ENCODE peak calls at places on chromosomes 12 and 14, in seven cellular contexts. One of them, this sample, is unnamed.
A peak's percentile ranks its signal among the peaks of the same experiment; 100 is the strongest.

GRCh38 chr12:86264451-86265328 is 8.5 kb upstream of the MGAT4C start:
- DNase-seq in neural crest cell: no peak
- DNase-seq in endothelial cell: peak; percentile 24
- DNase-seq in LNCaP clone FGC: peak; percentile 69
- DNase-seq in AG09319: no peak
- DNase-seq in GM23338: peak; percentile 81
- DNase-seq in astrocyte: no peak
- DNase-seq in this sample: no peak

GRCh38 chr14:73717247-73717646 is 3.1 kb upstream of the PNMA1 start:
- DNase-seq in endothelial cell: no peak
- DNase-seq in AG09319: no peak
- DNase-seq in GM23338: no peak
- DNase-seq in astrocyte: no peak
- DNase-seq in neural crest cell: no peak
- DNase-seq in LNCaP clone FGC: no peak
- DNase-seq in this sample: peak; percentile 10

GRCh38 chr14:58964598-58964928 is 223.9 kb upstream of the DAAM1 start:
- DNase-seq in astrocyte: no peak
- DNase-seq in GM23338: no peak
- DNase-seq in LNCaP clone FGC: no peak
- DNase-seq in AG09319: no peak
- DNase-seq in neural crest cell: no peak
- DNase-seq in endothelial cell: no peak
- DNase-seq in this sample: no peak

GRCh38 chr12:15987696-15988095 is 76.6 kb downstream of the DERA start:
- DNase-seq in neural crest cell: no peak
- DNase-seq in AG09319: no peak
- DNase-seq in endothelial cell: no peak
- DNase-seq in astrocyte: no peak
- DNase-seq in GM23338: no peak
- DNase-seq in LNCaP clone FGC: no peak
- DNase-seq in this sample: no peak

GRCh38 chr14:74126315-74126714 is 41.6 kb downstream of the LIN52 start:
- DNase-seq in LNCaP clone FGC: no peak
- DNase-seq in AG09319: no peak
- DNase-seq in astrocyte: no peak
- DNase-seq in GM23338: no peak
- DNase-seq in neural crest cell: no peak
- DNase-seq in endothelial cell: no peak
- DNase-seq in this sample: no peak

GRCh38 chr14:36346052-36346451 is 25.6 kb upstream of the MBIP start:
- DNase-seq in LNCaP clone FGC: no peak
- DNase-seq in endothelial cell: no peak
- DNase-seq in AG09319: no peak
- DNase-seq in astrocyte: no peak
- DNase-seq in neural crest cell: no peak
- DNase-seq in GM23338: no peak
- DNase-seq in this sample: no peak

GRCh38 chr12:26845984-26846383 is 13.0 kb upstream of the ITPR2 start:
- DNase-seq in AG09319: peak; percentile 69
- DNase-seq in GM23338: no peak
- DNase-seq in neural crest cell: no peak
- DNase-seq in LNCaP clone FGC: no peak
- DNase-seq in endothelial cell: no peak
- DNase-seq in astrocyte: peak; percentile 97
- DNase-seq in this sample: no peak

GRCh38 chr12:4224211-4224878 is 49.2 kb upstream of the CCND2 start:
- DNase-seq in AG09319: no peak
- DNase-seq in endothelial cell: no peak
- DNase-seq in astrocyte: no peak
- DNase-seq in neural crest cell: no peak
- DNase-seq in LNCaP clone FGC: no peak
- DNase-seq in GM23338: no peak
- DNase-seq in this sample: no peak

GRCh38 chr14:71451501-71451900 is 480.7 kb upstream of the RGS6 start:
- DNase-seq in GM23338: no peak
- DNase-seq in neural crest cell: no peak
- DNase-seq in astrocyte: no peak
- DNase-seq in AG09319: no peak
- DNase-seq in endothelial cell: no peak
- DNase-seq in LNCaP clone FGC: no peak
- DNase-seq in this sample: no peak

DNA sequence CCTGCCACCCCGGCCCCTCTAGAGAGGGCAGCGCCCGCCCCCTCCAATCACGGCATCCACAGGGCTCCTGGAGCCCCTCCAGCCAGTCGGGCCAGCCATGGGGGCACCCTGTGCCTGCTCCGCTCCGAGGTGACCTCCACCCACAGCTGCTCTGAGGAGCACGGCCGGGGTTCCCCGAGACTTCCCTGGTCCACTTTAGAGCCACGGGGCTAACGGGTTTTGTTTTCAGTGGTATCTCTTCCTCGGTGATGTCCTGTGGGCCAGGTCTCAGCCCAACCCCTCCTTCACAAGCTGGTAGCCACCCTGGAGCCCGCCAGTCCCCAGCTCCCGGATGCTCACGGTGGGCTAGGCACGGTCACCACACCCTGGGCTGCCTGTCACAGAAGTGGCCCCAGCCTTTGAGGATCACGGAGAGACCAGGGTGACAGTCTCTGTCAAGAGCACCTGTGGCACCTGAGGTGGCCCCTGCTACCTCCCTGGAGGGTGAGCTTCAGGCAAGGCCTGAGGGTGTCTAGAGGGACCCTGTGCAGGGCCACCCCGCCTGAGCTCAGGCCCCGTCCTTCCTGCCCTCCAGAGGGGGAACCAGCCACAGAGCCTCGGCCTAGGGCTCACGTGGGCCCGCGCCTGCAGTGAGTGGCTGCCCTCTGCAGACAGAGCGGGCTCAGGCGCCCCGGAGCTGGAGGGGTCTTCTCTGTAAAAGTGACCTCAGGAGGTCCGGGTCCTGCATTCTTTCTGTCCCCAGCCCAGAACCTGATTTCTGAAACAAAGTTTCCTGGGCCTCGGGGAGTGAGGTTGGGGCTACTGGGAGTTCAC is 146.0 kb upstream of the C14orf180 start:
- DNase-seq in AG09319: no peak
- DNase-seq in neural crest cell: no peak
- DNase-seq in endothelial cell: no peak
- DNase-seq in GM23338: no peak
- DNase-seq in LNCaP clone FGC: no peak
- DNase-seq in astrocyte: no peak
- DNase-seq in this sample: no peak
- TF ChIP-seq CTCF in AG09319: no peak
- TF ChIP-seq CTCF in neural crest cell: no peak
- TF ChIP-seq CTCF in endothelial cell: no peak
- TF ChIP-seq CTCF in GM23338: no peak
- TF ChIP-seq CTCF in LNCaP clone FGC: no peak
- TF ChIP-seq CTCF in astrocyte: no peak
- TF ChIP-seq CTCF in this sample: no peak

DNA sequence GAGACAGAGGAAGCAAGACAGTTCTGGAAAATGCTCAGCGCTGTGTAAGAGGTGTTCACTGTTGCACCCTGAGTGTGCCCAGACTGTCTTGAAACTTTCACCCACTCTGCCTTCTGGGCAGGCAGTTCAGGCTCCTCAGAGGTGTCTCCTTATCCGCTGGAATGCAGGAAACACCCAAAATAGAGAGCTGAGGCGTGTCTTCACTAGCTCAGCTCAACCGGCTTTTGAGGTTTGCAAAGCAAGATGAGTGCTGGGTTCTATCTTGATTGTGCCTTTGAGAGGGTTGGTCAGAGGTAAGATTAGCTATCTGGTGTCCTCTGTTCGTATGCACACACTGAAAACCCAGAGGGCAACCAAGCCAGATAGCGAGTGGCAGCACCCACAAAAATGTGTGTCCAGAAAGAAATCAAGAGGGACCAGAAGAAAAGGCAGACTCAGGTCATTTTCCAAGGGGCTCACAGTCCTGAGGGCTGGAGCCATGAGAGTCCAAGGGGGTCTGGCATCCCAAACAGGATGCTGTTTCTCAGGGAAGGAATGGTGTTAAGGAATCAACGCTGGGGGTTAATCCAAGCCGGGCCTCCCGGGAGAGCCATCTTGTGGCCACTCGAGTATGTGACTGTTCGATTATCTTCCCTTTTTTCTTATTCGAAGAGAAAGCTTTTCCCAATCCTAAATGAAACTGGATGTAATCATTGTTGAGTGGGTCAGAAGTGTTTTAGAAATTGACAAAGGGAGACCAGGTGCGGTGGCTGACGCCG is 47.1 kb downstream of the TBX3 start:
- DNase-seq in astrocyte: no peak
- DNase-seq in endothelial cell: peak; percentile 16
- DNase-seq in GM23338: peak; percentile 72
- DNase-seq in neural crest cell: peak; percentile 22
- DNase-seq in AG09319: no peak
- DNase-seq in LNCaP clone FGC: no peak
- DNase-seq in this sample: no peak
- TF ChIP-seq CTCF in astrocyte: peak; percentile 35
- TF ChIP-seq CTCF in endothelial cell: no peak
- TF ChIP-seq CTCF in GM23338: peak; percentile 59
- TF ChIP-seq CTCF in neural crest cell: peak; percentile 60
- TF ChIP-seq CTCF in AG09319: peak; percentile 39
- TF ChIP-seq CTCF in LNCaP clone FGC: peak; percentile 32
- TF ChIP-seq CTCF in this sample: peak; percentile 26

DNA sequence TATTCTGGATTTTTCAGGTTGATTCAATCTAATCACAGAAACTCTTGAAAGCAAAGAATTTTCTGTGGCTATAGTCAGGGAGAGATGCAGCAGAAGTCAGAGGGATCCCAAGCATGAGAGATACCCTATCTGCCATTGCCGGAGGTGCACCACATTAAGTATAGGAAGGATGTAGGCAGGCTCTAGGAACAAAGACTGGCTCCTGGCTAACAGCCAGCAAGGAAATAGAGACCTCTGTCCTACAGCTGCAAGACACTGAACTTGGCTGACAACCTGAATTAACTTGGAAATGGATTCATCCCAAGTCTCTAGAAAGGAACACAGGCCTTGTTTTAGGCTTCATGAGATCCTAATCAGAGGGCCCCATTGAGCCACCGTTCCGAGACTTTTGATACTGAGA is 364.9 kb upstream of the FLRT2 start:
- DNase-seq in astrocyte: no peak
- DNase-seq in neural crest cell: no peak
- DNase-seq in AG09319: no peak
- DNase-seq in LNCaP clone FGC: peak; percentile 40
- DNase-seq in GM23338: peak; percentile 36
- DNase-seq in endothelial cell: no peak
- DNase-seq in this sample: no peak
- TF ChIP-seq CTCF in astrocyte: no peak
- TF ChIP-seq CTCF in neural crest cell: no peak
- TF ChIP-seq CTCF in AG09319: no peak
- TF ChIP-seq CTCF in LNCaP clone FGC: no peak
- TF ChIP-seq CTCF in GM23338: peak; percentile 11
- TF ChIP-seq CTCF in endothelial cell: no peak
- TF ChIP-seq CTCF in this sample: no peak

DNA sequence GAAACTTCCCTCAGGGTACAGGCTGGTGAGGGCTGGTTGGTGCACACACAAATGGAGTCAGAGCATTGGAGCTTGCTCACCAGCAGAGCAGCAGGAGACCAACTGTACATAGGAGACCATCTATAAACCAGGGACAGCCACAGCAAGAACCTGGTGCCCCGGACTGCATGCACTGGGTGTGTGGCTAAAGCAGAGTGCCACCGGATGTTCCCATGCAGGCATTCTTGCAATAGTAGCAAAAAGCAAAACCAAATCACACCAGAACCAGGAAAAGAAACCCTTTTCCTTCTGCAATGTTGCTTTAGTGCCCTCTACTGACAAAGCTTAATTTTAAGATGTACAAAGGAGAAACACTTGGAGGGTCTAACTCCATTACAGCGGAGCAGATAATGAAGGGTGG is 136.3 kb downstream of the MDGA2 start:
- DNase-seq in astrocyte: no peak
- DNase-seq in GM23338: peak; percentile 81
- DNase-seq in AG09319: no peak
- DNase-seq in endothelial cell: peak; percentile 6
- DNase-seq in LNCaP clone FGC: peak; percentile 3
- DNase-seq in neural crest cell: no peak
- DNase-seq in this sample: no peak
- TF ChIP-seq CTCF in astrocyte: peak; percentile 32
- TF ChIP-seq CTCF in GM23338: peak; percentile 78
- TF ChIP-seq CTCF in AG09319: no peak
- TF ChIP-seq CTCF in endothelial cell: no peak
- TF ChIP-seq CTCF in LNCaP clone FGC: peak; percentile 66
- TF ChIP-seq CTCF in neural crest cell: peak; percentile 66
- TF ChIP-seq CTCF in this sample: peak; percentile 66

GRCh38 chr12:92574046-92574783 is 128.6 kb upstream of the PLEKHG7 start:
- DNase-seq in neural crest cell: no peak
- DNase-seq in endothelial cell: peak; percentile 19
- DNase-seq in GM23338: peak; percentile 70
- DNase-seq in LNCaP clone FGC: peak; percentile 22
- DNase-seq in AG09319: no peak
- DNase-seq in astrocyte: peak; percentile 22
- DNase-seq in this sample: no peak
- TF ChIP-seq CTCF in neural crest cell: peak; percentile 45
- TF ChIP-seq CTCF in endothelial cell: peak; percentile 26
- TF ChIP-seq CTCF in GM23338: peak; percentile 59
- TF ChIP-seq CTCF in LNCaP clone FGC: peak; percentile 39
- TF ChIP-seq CTCF in AG09319: peak; percentile 11
- TF ChIP-seq CTCF in astrocyte: peak; percentile 39
- TF ChIP-seq CTCF in this sample: peak; percentile 20

GRCh38 chr12:61487728-61488127 is 772.5 kb upstream of the USP15 start:
- DNase-seq in AG09319: no peak
- DNase-seq in LNCaP clone FGC: no peak
- DNase-seq in endothelial cell: no peak
- DNase-seq in GM23338: peak; percentile 37
- DNase-seq in neural crest cell: no peak
- DNase-seq in astrocyte: no peak
- DNase-seq in this sample: no peak
- TF ChIP-seq CTCF in AG09319: no peak
- TF ChIP-seq CTCF in LNCaP clone FGC: no peak
- TF ChIP-seq CTCF in endothelial cell: no peak
- TF ChIP-seq CTCF in GM23338: no peak
- TF ChIP-seq CTCF in neural crest cell: no peak
- TF ChIP-seq CTCF in astrocyte: no peak
- TF ChIP-seq CTCF in this sample: no peak

GRCh38 chr14:63276492-63277342 is 42.0 kb downstream of the GPHB5 start:
- DNase-seq in LNCaP clone FGC: peak; percentile 21
- DNase-seq in endothelial cell: no peak
- DNase-seq in neural crest cell: no peak
- DNase-seq in GM23338: peak; percentile 78
- DNase-seq in astrocyte: peak; percentile 57
- DNase-seq in AG09319: peak; percentile 0
- DNase-seq in this sample: peak; percentile 26
- TF ChIP-seq CTCF in LNCaP clone FGC: peak; percentile 82
- TF ChIP-seq CTCF in endothelial cell: peak; percentile 71
- TF ChIP-seq CTCF in neural crest cell: peak; percentile 99
- TF ChIP-seq CTCF in GM23338: peak; percentile 96
- TF ChIP-seq CTCF in astrocyte: peak; percentile 98
- TF ChIP-seq CTCF in AG09319: peak; percentile 73
- TF ChIP-seq CTCF in this sample: peak; percentile 86

DNA sequence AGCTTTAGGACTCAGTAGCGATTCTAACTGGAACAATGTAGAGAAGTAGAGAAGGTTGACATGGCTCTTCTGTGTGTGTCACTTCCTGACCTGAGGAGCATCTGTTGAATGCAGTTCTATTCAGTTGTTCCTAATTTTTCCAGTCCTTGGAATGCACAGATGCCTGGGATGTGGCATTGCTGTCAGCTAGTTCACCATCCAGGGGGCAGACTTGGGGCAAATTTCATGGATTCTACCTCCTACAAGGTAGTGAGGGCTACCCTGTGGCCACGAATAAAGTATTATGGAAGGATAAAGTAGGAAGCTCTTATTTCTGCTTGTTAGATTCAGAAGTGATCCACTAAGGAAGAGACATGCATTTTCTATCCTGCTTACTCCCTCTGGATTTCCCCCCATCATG is 74.4 kb upstream of the GPATCH2L start:
- DNase-seq in GM23338: peak; percentile 37
- DNase-seq in AG09319: no peak
- DNase-seq in astrocyte: no peak
- DNase-seq in endothelial cell: no peak
- DNase-seq in LNCaP clone FGC: no peak
- DNase-seq in neural crest cell: no peak
- DNase-seq in this sample: no peak
- TF ChIP-seq CTCF in GM23338: peak; percentile 31
- TF ChIP-seq CTCF in AG09319: no peak
- TF ChIP-seq CTCF in astrocyte: no peak
- TF ChIP-seq CTCF in endothelial cell: no peak
- TF ChIP-seq CTCF in LNCaP clone FGC: no peak
- TF ChIP-seq CTCF in neural crest cell: no peak
- TF ChIP-seq CTCF in this sample: no peak